ENCODE peak calls at places on chromosomes 2 and 18, in ten cellular contexts. Z, H, E, D, O, J, V, Y, B and L are unnamed samples.

GRCh38 chr2:149329470-149330126 is 789 bp upstream of the LYPD6 start:
- DNase-seq in J (peak; percentile 48), E (peak; percentile 22), D (peak; percentile 27), O (no peak), B (peak; percentile 56), Z (no peak), Y (no peak), H (peak; percentile 77), V (peak; percentile 65), L (no peak)

GRCh38 chr2:233063269-233063975 is 3.3 kb downstream of the INPP5D start:
- DNase-seq in D (no peak), H (peak; percentile 36), E (no peak), Z (no peak), B (no peak), V (peak; percentile 62), Y (peak; percentile 86), J (no peak), O (no peak), L (no peak)

GRCh38 chr18:54561864-54562263 is 29.2 kb upstream of the DYNAP start:
- DNase-seq in B (no peak), V (no peak), J (no peak), Y (no peak), H (no peak), E (no peak), D (no peak), Z (no peak), O (no peak), L (no peak)

GRCh38 chr2:240622631-240623235 is 2.5 kb upstream of the GPR35 start:
- DNase-seq in O (peak; percentile 38), E (peak; percentile 18), V (peak; percentile 64), J (peak; percentile 13), B (peak; percentile 50), D (no peak), Z (no peak), H (peak; percentile 86), Y (peak; percentile 59), L (no peak)

GRCh38 chr2:233620204-233620603 is 2.8 kb downstream of the UGT1A8 start:
- DNase-seq in Z (no peak), E (no peak), H (no peak), D (no peak), O (no peak), V (no peak), Y (no peak), B (no peak), J (no peak), L (no peak)

GRCh38 chr2:206482123-206482522 is 38.8 kb downstream of the ADAM23 start:
- DNase-seq in Z (no peak), Y (no peak), H (no peak), D (no peak), V (no peak), B (no peak), E (no peak), J (no peak), O (no peak), L (no peak)

GRCh38 chr2:220269421-220269820 is 642.0 kb downstream of the SLC4A3 start:
- DNase-seq in H (no peak), Z (no peak), Y (no peak), V (no peak), E (no peak), D (no peak), O (no peak), J (no peak), B (no peak), L (no peak)

GRCh38 chr2:188378551-188378950 is 86.9 kb downstream of the GULP1 start:
- DNase-seq in Z (no peak), J (no peak), Y (no peak), H (no peak), V (no peak), B (no peak), O (no peak), D (no peak), E (no peak), L (no peak)

GRCh38 chr2:108577099-108577498 is 42.8 kb downstream of the LIMS1 start:
- DNase-seq in V (no peak), D (no peak), O (no peak), J (no peak), Y (no peak), E (no peak), Z (no peak), H (no peak), B (no peak), L (no peak)
- H3K4me1 ChIP-seq in V (peaks cover 44% of the 10 kb centered on the region), D (no peaks in the 10 kb centered on the region), O (no peaks in the 10 kb centered on the region), J (peaks cover 20% of the 10 kb centered on the region), Y (no peaks in the 10 kb centered on the region), E (peaks cover 75% of the 10 kb centered on the region), Z (no peaks in the 10 kb centered on the region), H (peaks cover 44% of the 10 kb centered on the region), B (peaks cover 53% of the 10 kb centered on the region), L (peaks cover 13% of the 10 kb centered on the region)

GRCh38 chr2:102166189-102166845 is 20.5 kb upstream of the IL1RL2 start:
- DNase-seq in V (no peak), D (peak; percentile 47), B (no peak), Z (no peak), Y (no peak), J (no peak), O (no peak), E (no peak), H (no peak), L (no peak)

GRCh38 chr2:102172749-102173148 is 14.1 kb upstream of the IL1RL2 start:
- DNase-seq in O (no peak), Z (no peak), H (no peak), D (no peak), J (no peak), Y (no peak), E (no peak), V (no peak), B (no peak), L (no peak)

GRCh38 chr2:102168026-102168425 is 18.8 kb upstream of the IL1RL2 start:
- DNase-seq in E (no peak), V (no peak), D (no peak), H (no peak), B (no peak), Y (no peak), O (no peak), J (no peak), Z (no peak), L (no peak)
- H3K36me3 ChIP-seq in E (peaks cover 50% of the 10 kb centered on the region), V (peaks cover 81% of the 10 kb centered on the region), D (no peaks in the 10 kb centered on the region), H (peaks cover 29% of the 10 kb centered on the region), B (peaks cover 11% of the 10 kb centered on the region), Y (no peaks in the 10 kb centered on the region), O (no peaks in the 10 kb centered on the region), J (no peaks in the 10 kb centered on the region), Z (no peaks in the 10 kb centered on the region), L (no peaks in the 10 kb centered on the region)

GRCh38 chr2:63755980-63756379 is 85.7 kb upstream of the UGP2 start:
- DNase-seq in Z (no peak), H (no peak), O (no peak), D (no peak), B (no peak), J (no peak), Y (no peak), E (no peak), V (no peak), L (no peak)
- H3K27ac ChIP-seq in Z (no peak overlapping the region), H (no peak overlapping the region), O (no peak overlapping the region), D (no peak overlapping the region), B (no peak overlapping the region), J (no peak overlapping the region), Y (no peak overlapping the region), E (no peak overlapping the region), V (no peak overlapping the region), L (no peak overlapping the region)

GRCh38 chr2:179235463-179236108 is 29.0 kb downstream of the SESTD1 start:
- DNase-seq in E (no peak), J (peak; percentile 16), B (no peak), D (no peak), Y (no peak), Z (no peak), O (no peak), V (no peak), H (no peak), L (no peak)

GRCh38 chr2:179238027-179238426 is 26.6 kb downstream of the SESTD1 start:
- DNase-seq in H (no peak), O (no peak), D (no peak), V (no peak), Y (no peak), B (no peak), J (no peak), E (no peak), Z (no peak), L (no peak)

GRCh38 chr2:179239838-179240237 is 24.8 kb downstream of the SESTD1 start:
- DNase-seq in B (no peak), E (no peak), O (no peak), Z (no peak), H (no peak), D (no peak), V (no peak), Y (no peak), J (no peak), L (no peak)

GRCh38 chr2:179239194-179239593 is 25.4 kb downstream of the SESTD1 start:
- DNase-seq in Y (no peak), V (no peak), H (no peak), J (no peak), Z (no peak), O (no peak), B (no peak), E (no peak), D (no peak), L (peak; percentile 28)

DNA sequence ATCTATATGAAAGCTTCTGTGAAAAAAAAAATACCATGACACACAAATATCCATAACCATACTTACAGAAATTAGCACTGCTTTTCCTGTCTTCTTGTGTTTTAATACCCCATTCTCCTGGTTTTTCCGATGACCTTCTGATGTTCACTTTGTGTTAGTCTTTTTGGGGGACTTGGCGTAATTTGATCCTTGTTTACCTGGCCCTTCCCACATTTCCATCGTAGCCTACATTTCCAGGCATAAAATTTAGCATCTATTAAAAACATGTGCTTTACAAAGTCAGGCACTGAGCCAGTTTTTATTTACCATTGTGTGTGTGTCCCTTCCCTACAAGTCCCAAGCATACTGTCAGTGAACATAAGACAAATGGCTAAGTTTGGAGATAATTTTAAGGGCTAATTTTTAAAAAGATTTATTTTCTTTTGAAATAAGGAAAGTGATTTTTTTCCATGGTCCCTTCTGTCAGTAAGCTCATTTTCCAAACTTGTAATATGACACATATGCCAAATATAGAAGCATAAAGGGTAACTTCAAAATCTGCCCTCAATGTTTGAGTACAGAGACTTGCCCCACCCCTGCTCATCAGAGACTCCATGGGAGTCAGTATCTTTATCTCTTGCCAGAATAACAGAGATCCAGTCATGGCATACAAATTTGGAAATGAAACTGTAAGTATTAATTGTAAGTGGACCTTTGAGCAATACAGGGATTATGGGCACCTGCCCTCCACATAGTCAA is 27.3 kb downstream of the SESTD1 start:
- DNase-seq in B (no peak), V (no peak), O (no peak), J (no peak), H (no peak), Z (no peak), Y (no peak), E (no peak), D (no peak), L (no peak)
- H3K4me1 ChIP-seq in B (peaks cover 36% of the 10 kb centered on the region), V (peaks cover 19% of the 10 kb centered on the region), O (no peaks in the 10 kb centered on the region), J (peaks cover 12% of the 10 kb centered on the region), H (peaks cover 48% of the 10 kb centered on the region), Z (peaks cover 8% of the 10 kb centered on the region), Y (peaks cover 4% of the 10 kb centered on the region), E (peaks cover 58% of the 10 kb centered on the region), D (no peaks in the 10 kb centered on the region), L (peaks cover 18% of the 10 kb centered on the region)